ENCODE peak calls at places on chromosomes 5 and 9, in nine cellular contexts. N, R, S, Z, D, M, I, A and T are unnamed samples.

GRCh38 chr9:73179594-73179993 is 27.9 kb downstream of the ANXA1 start:
- DNase-seq in N (no peak), R (no peak), S (no peak), Z (no peak), D (no peak), M (peak), I (no peak), A (no peak), T (no peak)

GRCh38 chr9:113617550-113617949 is 154.0 kb downstream of the RGS3 start:
- DNase-seq in N (no peak), R (no peak), S (no peak), Z (no peak), D (no peak), M (no peak), I (no peak), A (no peak), T (no peak)

GRCh38 chr9:99666571-99666970 is 155.1 kb upstream of the NR4A3 start:
- DNase-seq in N (no peak), R (no peak), S (no peak), Z (no peak), D (no peak), M (peak), I (no peak), A (peak), T (no peak)

GRCh38 chr9:76707510-76707909 is 56.7 kb upstream of the PCA3 start:
- DNase-seq in N (no peak), R (no peak), S (no peak), Z (no peak), D (no peak), M (no peak), I (no peak), A (no peak), T (no peak)

GRCh38 chr5:61471352-61471751 is 139.3 kb downstream of the ZSWIM6 start:
- DNase-seq in N (no peak), R (no peak), S (no peak), Z (no peak), D (no peak), M (no peak), I (no peak), A (no peak), T (no peak)

GRCh38 chr5:17440766-17441165 is 57.3 kb upstream of the TAF11L2 start:
- DNase-seq in N (no peak), R (no peak), S (no peak), Z (no peak), D (no peak), M (no peak), I (no peak), A (no peak), T (no peak)

GRCh38 chr5:135626636-135627035 is 47.8 kb upstream of the CXCL14 start:
- DNase-seq in N (no peak), R (no peak), S (no peak), Z (no peak), D (no peak), M (no peak), I (no peak), A (no peak), T (no peak)

GRCh38 chr5:51378778-51379652 is 4.2 kb upstream of the ISL1 start:
- DNase-seq in N (no peak), R (no peak), S (no peak), Z (no peak), D (no peak), M (no peak), I (no peak), A (no peak), T (no peak)

GRCh38 chr5:119896851-119897536 is 267.6 kb downstream of the FAM170A start:
- DNase-seq in N (no peak), R (no peak), S (no peak), Z (no peak), D (no peak), M (no peak), I (no peak), A (no peak), T (no peak)

GRCh38 chr5:1121101-1121500 is 9.2 kb upstream of the SLC12A7 start:
- DNase-seq in N (no peak), R (no peak), S (no peak), Z (no peak), D (no peak), M (no peak), I (no peak), A (no peak), T (no peak)

GRCh38 chr9:37987467-37987981 is 81.5 kb downstream of the SHB start:
- DNase-seq in N (no peak), R (peak), S (no peak), Z (peak), D (no peak), M (no peak), I (no peak), A (no peak), T (no peak)

GRCh38 chr9:79446540-79447307 is 125.0 kb upstream of the TLE4 start:
- DNase-seq in N (no peak), R (no peak), S (no peak), Z (no peak), D (no peak), M (no peak), I (no peak), A (no peak), T (no peak)

GRCh38 chr5:118578093-118578492 is 410.3 kb downstream of the DTWD2 start:
- DNase-seq in N (no peak), R (no peak), S (no peak), Z (no peak), D (no peak), M (no peak), I (no peak), A (no peak), T (no peak)

GRCh38 chr9:87793292-87793691 is 67.4 kb downstream of the CTSL start:
- DNase-seq in N (no peak), R (no peak), S (no peak), Z (peak), D (no peak), M (peak), I (no peak), A (no peak), T (peak)

GRCh38 chr9:80085668-80086067 is 513.9 kb downstream of the TLE4 start:
- DNase-seq in N (no peak), R (no peak), S (no peak), Z (no peak), D (no peak), M (no peak), I (no peak), A (no peak), T (no peak)

GRCh38 chr9:122777935-122778671 is 10.6 kb upstream of the OR5C1 start:
- DNase-seq in N (no peak), R (no peak), S (no peak), Z (no peak), D (no peak), M (peak), I (no peak), A (no peak), T (peak)

GRCh38 chr9:127344373-127344995 is 52.5 kb upstream of the SLC2A8 start:
- DNase-seq in N (no peak), R (no peak), S (no peak), Z (no peak), D (no peak), M (no peak), I (no peak), A (no peak), T (no peak)

GRCh38 chr9:131416509-131416908 is 22.6 kb downstream of the PRRC2B start:
- DNase-seq in N (no peak), R (no peak), S (no peak), Z (no peak), D (no peak), M (no peak), I (no peak), A (no peak), T (no peak)

GRCh38 chr5:122999947-123000563 is 36.5 kb downstream of the PPIC start:
- DNase-seq in N (peak), R (no peak), S (peak), Z (peak), D (no peak), M (peak), I (no peak), A (peak), T (no peak)

GRCh38 chr9:110370316-110370715 is 32.7 kb upstream of the TXNDC8 start:
- DNase-seq in N (no peak), R (no peak), S (no peak), Z (no peak), D (no peak), M (peak), I (no peak), A (no peak), T (no peak)

GRCh38 chr5:30099634-30100033 is 1093.9 kb upstream of the CDH6 start:
- DNase-seq in N (no peak), R (peak), S (no peak), Z (no peak), D (no peak), M (peak), I (no peak), A (no peak), T (peak)

GRCh38 chr9:69044226-69045219 is 9.0 kb downstream of the FXN start:
- DNase-seq in N (peak), R (no peak), S (no peak), Z (no peak), D (no peak), M (no peak), I (no peak), A (no peak), T (no peak)